ENCODE peak calls at places on chromosomes 12 and 14, in four cellular contexts. One of them, this sample, is unnamed. For H3K79me2 and H4K20me1, the result is how much of the 10 kb centered on the place peaks cover.

GRCh38 chr14:92970233-92970625 is 47.3 kb downstream of the CHGA start:
- DNase-seq in PC-3: no peak
- DNase-seq in SK-N-SH: no peak
- DNase-seq in GM23248: no peak
- DNase-seq in this sample: peak

GRCh38 chr12:118144499-118144898 is 8.6 kb downstream of the PEBP1 start:
- DNase-seq in PC-3: no peak
- DNase-seq in SK-N-SH: no peak
- DNase-seq in GM23248: no peak
- DNase-seq in this sample: no peak

GRCh38 chr12:54019111-54019811 is 9.0 kb upstream of the HOXC6 start:
- DNase-seq in PC-3: no peak
- DNase-seq in SK-N-SH: no peak
- DNase-seq in GM23248: peak
- DNase-seq in this sample: no peak

GRCh38 chr12:67275380-67275913 is 6.3 kb downstream of the CAND1 start:
- DNase-seq in PC-3: peak
- DNase-seq in SK-N-SH: no peak
- DNase-seq in GM23248: peak
- DNase-seq in this sample: no peak

GRCh38 chr14:96037891-96038557 is 1.1 kb upstream of the C14orf132 start:
- DNase-seq in PC-3: no peak
- DNase-seq in SK-N-SH: peak
- DNase-seq in GM23248: peak
- DNase-seq in this sample: peak

GRCh38 chr12:131077931-131078391 is 124.3 kb downstream of the ADGRD1 start:
- DNase-seq in PC-3: no peak
- DNase-seq in SK-N-SH: no peak
- DNase-seq in GM23248: no peak
- DNase-seq in this sample: peak

GRCh38 chr14:58584383-58584782 is 53.4 kb upstream of the DACT1 start:
- DNase-seq in PC-3: no peak
- DNase-seq in SK-N-SH: no peak
- DNase-seq in GM23248: peak
- DNase-seq in this sample: no peak

GRCh38 chr14:101372894-101373640 is 188.2 kb upstream of the DIO3 start:
- DNase-seq in PC-3: no peak
- DNase-seq in SK-N-SH: no peak
- DNase-seq in GM23248: no peak
- DNase-seq in this sample: no peak

GRCh38 chr12:124490584-124491305 is 76.7 kb downstream of the NCOR2 start:
- DNase-seq in PC-3: no peak
- DNase-seq in SK-N-SH: peak
- DNase-seq in GM23248: no peak
- DNase-seq in this sample: no peak

GRCh38 chr12:130775953-130776856 is 60.1 kb upstream of the RIMBP2 start:
- DNase-seq in PC-3: peak
- DNase-seq in SK-N-SH: no peak
- DNase-seq in GM23248: peak
- DNase-seq in this sample: peak

GRCh38 chr14:65103150-65103760 is 938 bp upstream of the MAX start:
- DNase-seq in PC-3: peak
- DNase-seq in SK-N-SH: peak
- DNase-seq in GM23248: peak
- DNase-seq in this sample: no peak

DNA sequence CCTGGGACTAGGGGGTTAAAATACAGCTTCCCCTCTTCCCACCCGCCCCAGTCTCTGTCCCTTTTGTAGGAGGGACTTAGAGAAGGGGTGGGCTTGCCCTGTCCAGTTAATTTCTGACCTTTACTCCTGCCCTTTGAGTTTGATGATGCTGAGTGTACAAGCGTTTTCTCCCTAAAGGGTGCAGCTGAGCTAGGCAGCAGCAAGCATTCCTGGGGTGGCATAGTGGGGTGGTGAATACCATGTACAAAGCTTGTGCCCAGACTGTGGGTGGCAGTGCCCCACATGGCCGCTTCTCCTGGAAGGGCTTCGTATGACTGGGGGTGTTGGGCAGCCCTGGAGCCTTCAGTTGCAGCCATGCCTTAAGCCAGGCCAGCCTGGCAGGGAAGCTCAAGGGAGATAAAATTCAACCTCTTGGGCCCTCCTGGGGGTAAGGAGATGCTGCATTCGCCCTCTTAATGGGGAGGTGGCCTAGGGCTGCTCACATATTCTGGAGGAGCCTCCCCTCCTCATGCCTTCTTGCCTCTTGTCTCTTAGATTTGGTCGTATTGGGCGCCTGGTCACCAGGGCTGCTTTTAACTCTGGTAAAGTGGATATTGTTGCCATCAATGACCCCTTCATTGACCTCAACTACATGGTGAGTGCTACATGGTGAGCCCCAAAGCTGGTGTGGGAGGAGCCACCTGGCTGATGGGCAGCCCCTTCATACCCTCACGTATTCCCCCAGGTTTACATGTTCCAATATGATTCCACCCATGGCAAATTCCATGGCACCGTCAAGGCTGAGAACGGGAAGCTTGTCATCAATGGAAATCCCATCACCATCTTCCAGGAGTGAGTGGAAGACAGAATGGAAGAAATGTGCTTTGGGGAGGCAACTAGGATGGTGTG is 1.9 kb downstream of the GAPDH start:
- DNase-seq in PC-3: no peak
- DNase-seq in SK-N-SH: no peak
- DNase-seq in GM23248: peak
- DNase-seq in this sample: peak
- H3K79me2 ChIP-seq in PC-3: under half
- H3K79me2 ChIP-seq in SK-N-SH: half or more
- H3K79me2 ChIP-seq in GM23248: under half
- H3K79me2 ChIP-seq in this sample: under half

GRCh38 chr12:69254046-69254445 is 14.7 kb downstream of the CPSF6 start:
- DNase-seq in PC-3: peak
- DNase-seq in SK-N-SH: peak
- DNase-seq in GM23248: peak
- DNase-seq in this sample: no peak

GRCh38 chr12:69254857-69255256 is 15.5 kb downstream of the CPSF6 start:
- DNase-seq in PC-3: no peak
- DNase-seq in SK-N-SH: no peak
- DNase-seq in GM23248: no peak
- DNase-seq in this sample: no peak

GRCh38 chr12:69262264-69262974 is 23.1 kb downstream of the CPSF6 start:
- DNase-seq in PC-3: no peak
- DNase-seq in SK-N-SH: no peak
- DNase-seq in GM23248: no peak
- DNase-seq in this sample: no peak

GRCh38 chr12:69258655-69259054 is 19.3 kb downstream of the CPSF6 start:
- DNase-seq in PC-3: no peak
- DNase-seq in SK-N-SH: no peak
- DNase-seq in GM23248: no peak
- DNase-seq in this sample: no peak
- H4K20me1 ChIP-seq in PC-3: under half
- H4K20me1 ChIP-seq in SK-N-SH: under half
- H4K20me1 ChIP-seq in GM23248: under half
- H4K20me1 ChIP-seq in this sample: under half

GRCh38 chr14:55272922-55273321 is 1.7 kb downstream of the FBXO34 start:
- DNase-seq in PC-3: peak
- DNase-seq in SK-N-SH: no peak
- DNase-seq in GM23248: no peak
- DNase-seq in this sample: no peak
- H3K79me2 ChIP-seq in PC-3: half or more
- H3K79me2 ChIP-seq in SK-N-SH: half or more
- H3K79me2 ChIP-seq in GM23248: half or more
- H3K79me2 ChIP-seq in this sample: half or more

DNA sequence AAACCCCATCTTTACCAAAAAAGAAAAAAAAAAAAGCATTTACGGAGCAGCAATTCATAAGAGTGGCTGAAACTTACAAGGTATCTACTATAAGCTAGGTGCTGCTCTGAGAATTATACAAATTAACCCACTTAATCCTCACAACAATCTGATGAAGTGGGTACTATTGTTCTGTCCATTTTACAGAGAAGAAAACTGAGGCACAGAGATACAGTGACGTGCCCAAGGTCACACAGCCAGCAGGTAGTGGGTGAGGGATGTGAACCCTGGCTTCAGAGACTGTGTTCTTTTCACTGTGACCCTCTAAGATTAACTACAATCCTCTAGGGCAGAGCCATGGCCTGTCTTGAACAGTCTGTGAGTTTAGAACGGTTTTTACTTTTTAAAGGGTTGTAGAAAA is 3.3 kb downstream of the DDX54 start:
- DNase-seq in PC-3: no peak
- DNase-seq in SK-N-SH: no peak
- DNase-seq in GM23248: no peak
- DNase-seq in this sample: no peak
- H4K20me1 ChIP-seq in PC-3: under half
- H4K20me1 ChIP-seq in SK-N-SH: under half
- H4K20me1 ChIP-seq in GM23248: under half
- H4K20me1 ChIP-seq in this sample: under half